ENCODE peak calls at places on chromosomes 5 and 9, in four cellular contexts. H, G, I and L are unnamed samples.
A peak's percentile ranks its signal among the peaks of the same experiment; 100 is the strongest.

GRCh38 chr9:136799854-136800657 is 3.9 kb downstream of the CCDC183 start:
- DNase-seq in G (peak; percentile 77), H (peak; percentile 80), I (no peak), L (peak; percentile 85)

GRCh38 chr5:139473105-139473504 is 2.3 kb downstream of the SMIM33 start:
- DNase-seq in I (no peak), G (no peak), H (no peak), L (no peak)

GRCh38 chr5:14419686-14420085 is 161.9 kb upstream of the OTULINL start:
- DNase-seq in G (no peak), I (no peak), H (no peak), L (no peak)

GRCh38 chr9:116002624-116003023 is 151.0 kb upstream of the PAPPA start:
- DNase-seq in G (no peak), H (peak; percentile 83), I (no peak), L (no peak)

GRCh38 chr5:149930060-149930753 is 14.4 kb downstream of the PDE6A start:
- DNase-seq in I (no peak), G (no peak), H (no peak), L (no peak)

GRCh38 chr5:133458435-133458834 is 153.9 kb downstream of the FSTL4 start:
- DNase-seq in H (no peak), I (no peak), G (no peak), L (no peak)

GRCh38 chr9:15606667-15607472 is 54.0 kb downstream of the CCDC171 start:
- DNase-seq in H (peak; percentile 36), G (peak; percentile 5), I (no peak), L (no peak)

GRCh38 chr5:145752947-145753346 is 82.2 kb downstream of the PRELID2 start:
- DNase-seq in I (no peak), G (no peak), H (no peak), L (no peak)

GRCh38 chr5:172533058-172533398 is 78.7 kb upstream of the SH3PXD2B start:
- DNase-seq in G (no peak), I (no peak), H (no peak), L (no peak)

GRCh38 chr5:1220831-1221230 is 4.3 kb upstream of the SLC6A18 start:
- DNase-seq in I (no peak), H (no peak), G (no peak), L (no peak)

GRCh38 chr9:14961372-14962068 is 51.3 kb upstream of the FREM1 start:
- DNase-seq in I (no peak), G (no peak), H (no peak), L (no peak)

GRCh38 chr5:1125030-1125357 is 13.1 kb upstream of the SLC12A7 start:
- DNase-seq in G (peak; percentile 87), H (no peak), I (no peak), L (peak; percentile 84)

GRCh38 chr5:13250450-13251291 is 693.8 kb downstream of the DNAH5 start:
- DNase-seq in I (no peak), H (no peak), G (no peak), L (no peak)
- TF ChIP-seq CTCF in I (no peak), H (peak; percentile 49), G (no peak), L (peak; percentile 39)

DNA sequence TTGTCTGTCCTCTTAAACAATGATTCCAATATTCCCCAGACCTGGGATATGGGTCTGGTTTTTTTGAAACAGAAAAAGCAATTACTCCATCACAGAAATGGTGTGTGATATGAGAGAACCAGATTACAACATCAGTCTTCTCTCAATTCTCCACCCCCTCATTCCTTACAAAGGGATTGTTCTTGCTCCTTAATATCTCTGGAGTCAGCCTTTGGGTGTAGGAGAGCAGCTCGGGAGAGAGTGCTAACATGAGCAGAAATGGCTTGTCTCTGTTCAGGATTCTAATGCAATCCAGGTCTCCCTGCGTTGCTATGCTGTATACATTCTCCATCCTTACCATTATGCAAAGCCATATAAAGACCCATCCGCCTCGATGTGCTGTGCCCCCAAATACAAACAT is 32.7 kb downstream of the ZFAND5 start:
- DNase-seq in I (no peak), H (no peak), G (no peak), L (no peak)
- H3K4me3 ChIP-seq in I (no peak overlapping the region), H (no peak overlapping the region), G (no peak overlapping the region), L (no peak overlapping the region)

DNA sequence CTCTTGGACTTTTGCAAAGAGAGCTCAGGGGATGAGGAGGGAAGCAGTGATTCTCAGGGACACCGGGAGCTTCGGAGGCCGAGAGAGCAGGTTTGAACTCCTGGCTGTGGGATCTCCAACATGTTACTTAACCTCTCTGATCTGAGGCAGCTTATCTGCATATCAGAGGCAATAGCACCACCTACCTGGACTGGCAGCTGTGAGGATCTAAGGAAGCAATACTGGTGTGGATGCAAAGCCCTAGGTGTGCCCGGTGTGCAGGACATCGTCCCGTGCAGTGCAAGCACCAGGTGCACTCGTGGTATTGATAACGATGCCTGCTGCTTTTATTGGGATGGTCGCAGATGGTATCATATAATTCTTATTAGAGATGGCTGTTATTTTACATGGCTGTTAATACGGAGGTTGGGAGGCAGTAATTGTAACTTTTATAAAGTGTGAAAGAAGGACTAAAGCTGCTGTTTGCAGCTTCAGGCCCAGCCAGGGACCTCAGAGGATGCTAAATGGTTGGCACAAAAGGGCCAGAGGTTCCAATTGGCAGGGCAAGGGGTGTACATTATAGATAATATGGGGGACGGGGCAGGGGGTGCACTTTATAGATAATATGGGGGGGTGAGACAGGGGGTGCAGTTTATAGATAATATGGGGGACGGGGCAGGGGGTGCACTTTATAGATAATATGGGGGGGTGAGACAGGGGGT is 14.9 kb downstream of the COL5A1 start:
- DNase-seq in H (no peak), G (no peak), I (no peak), L (peak; percentile 1)
- TF ChIP-seq CTCF in H (no peak), G (no peak), I (no peak), L (no peak)

GRCh38 chr9:3908731-3909130 is 382.9 kb upstream of the RFX3 start:
- DNase-seq in H (peak; percentile 37), G (no peak), I (no peak), L (no peak)

GRCh38 chr9:3900673-3901318 is 375.0 kb upstream of the RFX3 start:
- DNase-seq in H (no peak), G (no peak), I (no peak), L (no peak)

GRCh38 chr9:3903273-3903672 is 377.5 kb upstream of the RFX3 start:
- DNase-seq in G (no peak), I (no peak), H (no peak), L (no peak)

GRCh38 chr9:3906437-3907213 is 380.8 kb upstream of the RFX3 start:
- DNase-seq in I (peak; percentile 79), G (no peak), H (peak; percentile 89), L (no peak)

GRCh38 chr9:3903906-3904305 is 378.1 kb upstream of the RFX3 start:
- DNase-seq in H (no peak), I (no peak), G (no peak), L (no peak)
- H3K4me3 ChIP-seq in H (no peak overlapping the region), I (no peak overlapping the region), G (no peak overlapping the region), L (no peak overlapping the region)

GRCh38 chr5:66169534-66169933 is 25.4 kb downstream of the SREK1 start:
- DNase-seq in I (no peak), G (no peak), H (no peak), L (no peak)

GRCh38 chr5:66178799-66179198 is 34.7 kb downstream of the SREK1 start:
- DNase-seq in I (no peak), G (no peak), H (no peak), L (no peak)

GRCh38 chr5:66171349-66172344 is 27.5 kb downstream of the SREK1 start:
- DNase-seq in H (peak; percentile 43), G (peak; percentile 22), I (peak; percentile 16), L (no peak)

GRCh38 chr5:66170196-66170919 is 26.3 kb downstream of the SREK1 start:
- DNase-seq in H (no peak), I (no peak), G (no peak), L (no peak)

DNA sequence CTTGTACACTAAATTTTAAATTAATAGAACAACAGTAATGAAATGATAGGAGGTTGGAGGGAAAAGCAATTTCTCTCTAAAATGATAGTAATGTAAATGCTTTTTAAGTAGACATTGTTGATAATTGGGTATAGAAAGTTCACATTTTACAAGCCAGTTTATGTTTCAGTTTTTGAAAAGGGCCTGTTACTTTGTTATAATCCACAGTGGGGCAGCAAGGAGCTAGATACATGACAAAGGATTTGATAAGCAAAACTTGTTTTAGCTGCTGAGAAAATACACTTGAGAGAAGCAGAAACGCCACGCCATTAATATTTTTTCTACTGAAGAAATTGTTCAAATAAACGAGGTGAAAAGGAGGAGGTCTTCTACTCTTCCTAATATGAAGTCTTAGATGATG is 30.2 kb downstream of the SREK1 start:
- DNase-seq in H (no peak), I (no peak), G (no peak), L (no peak)
- TF ChIP-seq CTCF in H (peak; percentile 20), I (no peak), G (no peak), L (peak; percentile 54)

GRCh38 chr5:112156211-112156610 is 262.9 kb downstream of the EPB41L4A start:
- DNase-seq in I (no peak), H (no peak), G (no peak), L (no peak)
- H3K4me3 ChIP-seq in I (no peak overlapping the region), H (no peak overlapping the region), G (no peak overlapping the region), L (no peak overlapping the region)

DNA sequence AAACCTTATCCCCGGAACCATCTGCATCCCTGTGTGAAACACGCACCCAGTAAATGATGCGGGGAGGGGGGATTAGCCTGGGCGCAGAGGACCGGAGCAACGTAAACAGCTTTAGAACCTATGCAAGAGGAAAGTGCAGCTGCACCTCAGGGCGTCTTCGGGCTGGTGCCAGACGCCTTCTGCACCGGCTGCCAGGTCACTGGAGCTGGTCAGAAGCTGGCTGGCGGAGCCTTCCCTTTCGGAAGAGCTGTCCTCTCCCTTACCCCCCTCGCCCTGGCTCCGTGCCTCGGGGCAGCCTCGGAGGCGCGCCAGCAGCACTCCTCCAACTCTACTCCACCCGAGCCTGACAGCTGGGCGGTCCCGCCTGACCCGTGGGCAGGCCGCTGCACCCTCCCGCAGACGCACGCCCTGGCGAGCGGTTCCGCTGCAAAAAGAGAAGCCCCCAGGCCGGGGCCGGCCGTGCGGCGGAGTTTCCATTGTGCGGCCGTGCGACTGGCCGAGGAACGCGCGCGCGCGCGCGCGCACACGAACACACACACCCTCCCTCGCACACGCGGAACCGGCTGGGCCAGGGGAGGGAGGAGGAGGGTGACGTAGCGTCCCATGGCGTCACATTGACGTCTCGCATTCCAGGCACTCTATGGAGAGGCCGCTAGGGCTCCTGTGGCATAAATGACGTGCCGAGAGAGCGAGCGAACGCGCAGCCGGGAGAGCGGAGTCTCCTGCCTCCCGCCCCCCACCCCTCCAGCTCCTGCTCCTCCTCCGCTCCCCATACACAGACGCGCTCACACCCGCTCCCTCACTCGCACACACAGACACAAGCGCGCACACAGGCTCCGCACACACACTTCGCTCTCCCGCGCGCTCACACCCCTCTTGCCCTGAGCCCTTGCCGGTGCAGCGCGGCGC is at the start of gene NR4A3:
- DNase-seq in H (peak; percentile 96), G (peak; percentile 97), I (peak; percentile 88), L (peak; percentile 94)
- TF ChIP-seq CTCF in H (no peak), G (no peak), I (peak; percentile 41), L (peak; percentile 57)

GRCh38 chr5:69372394-69372793 is 2.8 kb downstream of the RAD17 start:
- DNase-seq in G (no peak), H (no peak), I (no peak), L (no peak)

GRCh38 chr5:69369369-69370121 is at the start of the genes AK6, RAD17 and TAF9:
- DNase-seq in H (peak; percentile 92), I (peak; percentile 23), G (peak; percentile 94), L (peak; percentile 94)

GRCh38 chr5:69378376-69378775 is 8.8 kb downstream of the RAD17 start:
- DNase-seq in I (no peak), H (no peak), G (no peak), L (no peak)

GRCh38 chr5:69374911-69375446 is 5.4 kb downstream of the RAD17 start:
- DNase-seq in G (no peak), I (no peak), H (no peak), L (no peak)
- H3K4me3 ChIP-seq in G (no peak overlapping the region), I (no peak overlapping the region), H (no peak overlapping the region), L (no peak overlapping the region)